ENCODE peak calls at places on chromosome 4, in seven cellular contexts. A, T, Q, K, S, F and L are unnamed samples. For H3K4me1, the result is how much of the 10 kb centered on the place peaks cover.

GRCh38 chr4:15234585-15235126 is 193.2 kb upstream of the C1QTNF7 start:
- DNase-seq in A (no peak), T (no peak), Q (no peak), K (no peak), S (no peak), F (no peak), L (no peak)

GRCh38 chr4:54575919-54576318 is 81.8 kb upstream of the KIT start:
- DNase-seq in A (no peak), T (no peak), Q (no peak), K (no peak), S (no peak), F (no peak), L (no peak)

GRCh38 chr4:24202579-24202978 is 312.7 kb upstream of the PPARGC1A start:
- DNase-seq in A (no peak), T (no peak), Q (no peak), K (no peak), S (no peak), F (no peak), L (no peak)

GRCh38 chr4:163332526-163333405 is at the start of gene NPY1R:
- DNase-seq in A (peak), T (peak), Q (peak), K (no peak), S (peak), F (peak), L (peak)

GRCh38 chr4:100317032-100317864 is 127.0 kb upstream of the DDIT4L start:
- DNase-seq in A (no peak), T (no peak), Q (peak), K (no peak), S (no peak), F (no peak), L (no peak)

GRCh38 chr4:43411226-43411625 is 518.7 kb downstream of the GRXCR1 start:
- DNase-seq in A (no peak), T (no peak), Q (no peak), K (no peak), S (no peak), F (no peak), L (no peak)

GRCh38 chr4:14856927-14857220 is 145.4 kb upstream of the CPEB2 start:
- DNase-seq in A (no peak), T (no peak), Q (no peak), K (no peak), S (no peak), F (no peak), L (no peak)

GRCh38 chr4:107885865-107886264 is 45.5 kb upstream of the CYP2U1 start:
- DNase-seq in A (no peak), T (no peak), Q (peak), K (no peak), S (no peak), F (no peak), L (no peak)

GRCh38 chr4:6499241-6499605 is 26.8 kb upstream of the PPP2R2C start:
- DNase-seq in A (no peak), T (no peak), Q (no peak), K (no peak), S (no peak), F (no peak), L (no peak)

GRCh38 chr4:111689731-111690130 is 455.5 kb upstream of the FAM241A start:
- DNase-seq in A (no peak), T (no peak), Q (no peak), K (no peak), S (no peak), F (no peak), L (no peak)

GRCh38 chr4:127505203-127505602 is 127.6 kb upstream of the INTU start:
- DNase-seq in A (no peak), T (no peak), Q (peak), K (no peak), S (no peak), F (no peak), L (no peak)

GRCh38 chr4:183765121-183765990 is 106.3 kb downstream of the TRAPPC11 start:
- DNase-seq in A (no peak), T (no peak), Q (peak), K (no peak), S (no peak), F (no peak), L (no peak)

GRCh38 chr4:26992657-26993361 is 132.2 kb downstream of the STIM2 start:
- DNase-seq in A (no peak), T (no peak), Q (peak), K (no peak), S (peak), F (no peak), L (no peak)

GRCh38 chr4:55635760-55636621 is at the start of gene NMU:
- DNase-seq in A (peak), T (no peak), Q (peak), K (no peak), S (no peak), F (peak), L (no peak)

GRCh38 chr4:77310931-77311330 is 153.9 kb downstream of the CCNG2 start:
- DNase-seq in A (no peak), T (no peak), Q (no peak), K (no peak), S (no peak), F (no peak), L (no peak)

GRCh38 chr4:73468170-73468569 is 13.4 kb upstream of the AFM start:
- DNase-seq in A (no peak), T (no peak), Q (no peak), K (no peak), S (no peak), F (no peak), L (no peak)

GRCh38 chr4:82256718-82257117 is 117.1 kb downstream of the HNRNPD start:
- DNase-seq in A (no peak), T (no peak), Q (no peak), K (no peak), S (no peak), F (no peak), L (no peak)

GRCh38 chr4:55154933-55155332 is 29.5 kb upstream of the KDR start:
- DNase-seq in A (no peak), T (no peak), Q (peak), K (no peak), S (no peak), F (no peak), L (no peak)

GRCh38 chr4:24226667-24227066 is 336.8 kb upstream of the PPARGC1A start:
- DNase-seq in A (no peak), T (no peak), Q (no peak), K (no peak), S (no peak), F (no peak), L (no peak)

GRCh38 chr4:164536829-164537228 is 217.1 kb upstream of the SMIM31 start:
- DNase-seq in A (peak), T (no peak), Q (no peak), K (no peak), S (no peak), F (no peak), L (no peak)

GRCh38 chr4:184312126-184312525 is 94.5 kb upstream of the ENPP6 start:
- DNase-seq in A (no peak), T (no peak), Q (no peak), K (no peak), S (no peak), F (no peak), L (no peak)

GRCh38 chr4:125434136-125434535 is 119.4 kb downstream of the FAT4 start:
- DNase-seq in A (no peak), T (no peak), Q (no peak), K (no peak), S (no peak), F (no peak), L (no peak)

DNA sequence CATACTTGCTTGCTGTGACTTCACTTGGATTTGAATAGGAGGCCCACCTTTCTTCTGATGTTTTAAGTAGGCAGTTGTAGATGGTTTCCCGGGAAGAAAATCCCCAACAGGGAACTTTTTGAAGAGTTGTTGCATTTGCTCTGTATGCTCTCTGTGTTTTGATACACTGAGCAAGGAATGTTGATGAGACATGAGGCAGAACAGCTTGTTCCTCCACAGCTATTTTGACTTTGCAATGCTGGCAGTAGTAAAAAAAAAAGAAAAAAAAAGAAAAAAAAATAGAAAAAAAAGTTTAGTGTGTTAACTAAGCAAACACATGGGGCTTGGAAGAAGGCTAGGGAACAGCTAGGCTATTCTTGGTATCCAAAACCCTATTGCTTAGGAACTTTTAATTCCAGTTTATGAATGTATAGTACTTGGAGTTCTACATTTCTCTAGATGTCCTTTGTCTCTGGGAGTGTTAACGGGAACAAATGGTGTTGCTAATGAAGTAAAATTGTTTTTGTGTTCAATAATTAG is 23.4 kb upstream of the PAQR3 start:
- DNase-seq in A (no peak), T (no peak), Q (no peak), K (no peak), S (no peak), F (no peak), L (no peak)
- H3K4me1 ChIP-seq in A (under half), T (under half), Q (under half), K (under half), S (under half), F (under half), L (under half)

DNA sequence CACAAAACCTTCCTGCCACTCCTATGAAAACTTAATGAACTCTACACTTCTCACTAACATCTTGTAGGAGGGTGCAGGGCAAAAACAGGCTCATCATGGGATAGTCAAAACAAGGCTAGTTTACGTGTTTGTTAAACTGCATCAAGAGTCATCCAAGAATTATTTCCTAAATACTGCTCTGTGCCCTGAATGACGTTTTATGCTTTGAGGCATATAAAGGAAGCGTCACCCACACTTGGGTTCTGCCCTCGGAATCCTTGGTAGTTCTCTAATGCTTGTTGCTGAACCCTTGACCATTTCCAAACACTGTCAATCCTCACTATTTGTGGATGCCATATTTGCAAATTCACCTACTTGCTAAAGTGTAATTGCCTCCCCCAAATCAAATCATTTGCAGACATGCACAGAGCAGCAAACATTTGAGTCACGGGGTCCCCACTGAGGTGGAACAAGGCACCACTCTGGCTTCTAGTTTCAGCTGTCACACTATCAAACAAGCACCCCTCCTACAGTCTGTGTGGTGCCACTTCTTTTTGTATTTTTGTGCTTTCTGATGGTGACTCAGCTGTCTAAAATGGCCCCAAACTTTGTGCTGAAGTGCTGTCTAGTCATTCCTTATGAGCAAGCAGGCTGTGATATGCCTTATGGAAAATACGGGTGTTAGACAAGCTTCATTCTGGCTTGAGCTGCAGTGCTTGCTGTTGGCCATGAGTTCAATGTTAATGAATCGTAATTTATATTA is 15.5 kb downstream of the IGFBP7 start:
- DNase-seq in A (no peak), T (no peak), Q (no peak), K (no peak), S (no peak), F (no peak), L (no peak)
- H3K4me1 ChIP-seq in A (under half), T (under half), Q (under half), K (under half), S (under half), F (under half), L (under half)

GRCh38 chr4:143185253-143186107 is 763 bp downstream of the USP38 start:
- DNase-seq in A (peak), T (no peak), Q (peak), K (peak), S (peak), F (no peak), L (peak)
- H3K4me1 ChIP-seq in A (under half), T (under half), Q (under half), K (under half), S (under half), F (under half), L (under half)

DNA sequence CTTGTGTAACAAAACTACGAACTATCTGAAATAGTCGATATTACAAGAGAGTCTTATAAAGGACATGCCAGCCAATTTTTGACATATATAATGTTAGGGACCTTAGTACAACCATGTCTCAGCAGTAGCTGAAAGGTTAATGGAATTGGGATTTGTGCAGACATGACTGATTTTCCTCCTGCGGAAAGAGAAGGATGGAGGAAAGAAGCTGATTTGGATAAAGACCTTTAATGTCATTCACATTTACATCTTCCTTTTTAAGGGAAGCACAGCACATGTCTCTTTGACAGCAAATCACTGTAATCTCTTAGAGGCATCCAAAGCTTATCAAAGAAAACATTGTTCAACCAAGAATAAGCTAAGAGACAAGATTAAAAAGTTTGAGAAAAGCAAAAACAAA is 1976.2 kb upstream of the IGFBP7 start:
- DNase-seq in A (no peak), T (no peak), Q (no peak), K (no peak), S (no peak), F (no peak), L (no peak)
- H3K4me1 ChIP-seq in A (under half), T (under half), Q (under half), K (under half), S (under half), F (under half), L (under half)

GRCh38 chr4:156774422-156774821 is 197.2 kb downstream of the PDGFC start:
- DNase-seq in A (no peak), T (no peak), Q (no peak), K (no peak), S (no peak), F (peak), L (peak)

GRCh38 chr4:156778093-156778492 is 193.5 kb downstream of the PDGFC start:
- DNase-seq in A (no peak), T (no peak), Q (no peak), K (no peak), S (no peak), F (no peak), L (no peak)

GRCh38 chr4:156771171-156771837 is 200.3 kb downstream of the PDGFC start:
- DNase-seq in A (no peak), T (no peak), Q (peak), K (no peak), S (no peak), F (no peak), L (peak)

GRCh38 chr4:156775803-156776202 is 195.8 kb downstream of the PDGFC start:
- DNase-seq in A (no peak), T (no peak), Q (no peak), K (no peak), S (no peak), F (no peak), L (no peak)

DNA sequence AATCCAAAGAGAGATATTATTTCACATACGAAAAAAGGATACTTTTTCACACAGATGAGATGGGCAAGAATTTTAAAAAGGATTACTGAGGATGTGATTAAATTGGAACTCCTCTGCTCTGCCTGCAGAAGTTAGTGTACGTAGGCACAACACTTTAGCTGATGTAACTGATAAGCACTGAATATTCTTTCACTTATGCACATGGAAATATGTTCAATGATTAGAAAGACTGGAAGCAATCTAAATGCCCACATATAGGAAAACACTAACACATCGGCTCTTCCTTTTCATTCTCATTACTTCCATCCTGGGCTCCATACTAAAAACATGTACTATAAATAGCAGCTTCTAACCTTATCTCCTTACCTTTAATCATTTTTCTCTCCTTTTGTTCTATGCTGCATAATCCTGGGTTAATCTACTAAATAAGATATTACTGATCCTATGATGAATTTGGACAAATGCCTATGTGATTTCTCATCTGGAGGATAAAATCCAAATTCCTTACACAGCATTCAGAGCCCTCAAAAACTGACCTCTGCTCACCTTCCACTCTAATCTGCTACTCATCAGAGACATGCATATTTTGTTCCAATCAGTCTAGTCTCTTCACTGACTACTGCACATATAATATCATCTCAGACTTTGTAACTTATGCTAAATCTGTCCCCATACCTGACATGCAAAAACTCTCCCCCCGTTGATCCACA is 197.8 kb downstream of the PDGFC start:
- DNase-seq in A (no peak), T (no peak), Q (no peak), K (no peak), S (no peak), F (no peak), L (no peak)
- H3K4me1 ChIP-seq in A (half or more), T (under half), Q (under half), K (under half), S (under half), F (under half), L (under half)

GRCh38 chr4:8649631-8650261 is 57.2 kb downstream of the CPZ start:
- DNase-seq in A (no peak), T (no peak), Q (no peak), K (no peak), S (no peak), F (peak), L (no peak)
- H3K4me1 ChIP-seq in A (under half), T (under half), Q (under half), K (under half), S (under half), F (under half), L (under half)

DNA sequence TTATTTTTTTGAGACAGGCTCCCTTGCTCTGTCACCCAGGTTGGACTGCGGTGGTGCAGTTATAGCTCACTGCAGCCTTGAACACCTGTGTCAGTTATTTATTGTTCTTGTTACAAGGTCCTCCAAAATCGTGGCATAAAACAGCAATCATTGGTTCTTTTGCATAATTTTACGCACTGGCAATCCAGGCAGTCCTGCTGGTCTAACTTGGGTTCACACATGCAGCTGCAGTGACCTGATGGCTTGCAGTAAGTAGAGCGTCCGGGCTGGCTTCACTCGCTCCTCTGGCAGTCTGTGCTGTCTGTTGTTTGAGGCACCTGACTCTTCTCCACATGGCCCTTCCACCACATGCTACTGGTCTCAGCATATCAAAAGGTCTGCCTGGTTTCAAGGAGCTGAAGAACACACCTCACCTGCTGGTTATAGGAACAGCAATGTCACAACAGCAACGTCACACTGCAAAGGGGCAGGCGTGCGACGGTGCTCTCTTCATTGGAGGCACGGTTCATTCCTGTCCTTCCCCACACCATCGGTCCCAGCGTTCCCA is 894.6 kb downstream of the TRIML1 start:
- DNase-seq in A (no peak), T (no peak), Q (no peak), K (no peak), S (peak), F (no peak), L (no peak)
- H3K4me1 ChIP-seq in A (under half), T (under half), Q (under half), K (under half), S (under half), F (under half), L (under half)